ENCODE peak calls at places on chromosomes 16 and 17, in five cellular contexts. L is neural progenitor cell, N is A549, S is breast epithelium, W is aorta. D is an unnamed sample.

GRCh38 chr16:48629531-48629930 is 19.6 kb upstream of the N4BP1 start:
- DNase-seq in L (no peak), N (no peak), S (no peak), W (no peak), D (no peak)

GRCh38 chr16:86618431-86619262 is 40.3 kb downstream of the FOXL1 start:
- DNase-seq in L (no peak), N (peak), S (no peak), W (peak), D (no peak)

GRCh38 chr17:38579934-38580333 is 25.8 kb downstream of the SRCIN1 start:
- DNase-seq in L (peak), N (peak), S (no peak), W (no peak), D (peak)

GRCh38 chr17:29757788-29758187 is 135.1 kb upstream of the CORO6 start:
- DNase-seq in L (no peak), N (no peak), S (no peak), W (no peak), D (no peak)

GRCh38 chr16:15621889-15622288 is 21.1 kb downstream of the MARF1 start:
- DNase-seq in L (no peak), N (no peak), S (no peak), W (no peak), D (no peak)

GRCh38 chr16:69563605-69564580 is 1.9 kb upstream of the NFAT5 start:
- DNase-seq in L (peak), N (peak), S (no peak), W (no peak), D (peak)

GRCh38 chr17:68087851-68088250 is 52.3 kb downstream of the KPNA2 start:
- DNase-seq in L (no peak), N (no peak), S (no peak), W (no peak), D (no peak)

GRCh38 chr17:37365589-37365988 is 10.2 kb upstream of the C17orf78 start:
- DNase-seq in L (no peak), N (peak), S (no peak), W (no peak), D (no peak)

GRCh38 chr17:21400816-21401593 is 24.8 kb downstream of the KCNJ12 start:
- DNase-seq in L (no peak), N (no peak), S (no peak), W (no peak), D (no peak)

GRCh38 chr16:79278506-79278905 is 322.0 kb downstream of the MAF start:
- DNase-seq in L (no peak), N (no peak), S (no peak), W (no peak), D (no peak)

GRCh38 chr16:20846030-20846429 is 39.7 kb downstream of the REXO5 start:
- DNase-seq in L (no peak), N (no peak), S (no peak), W (no peak), D (no peak)

GRCh38 chr17:11612956-11613355 is 14.7 kb downstream of the DNAH9 start:
- DNase-seq in L (no peak), N (no peak), S (no peak), W (no peak), D (no peak)

GRCh38 chr17:11610999-11611566 is 12.8 kb downstream of the DNAH9 start:
- DNase-seq in L (no peak), N (no peak), S (no peak), W (no peak), D (no peak)

DNA sequence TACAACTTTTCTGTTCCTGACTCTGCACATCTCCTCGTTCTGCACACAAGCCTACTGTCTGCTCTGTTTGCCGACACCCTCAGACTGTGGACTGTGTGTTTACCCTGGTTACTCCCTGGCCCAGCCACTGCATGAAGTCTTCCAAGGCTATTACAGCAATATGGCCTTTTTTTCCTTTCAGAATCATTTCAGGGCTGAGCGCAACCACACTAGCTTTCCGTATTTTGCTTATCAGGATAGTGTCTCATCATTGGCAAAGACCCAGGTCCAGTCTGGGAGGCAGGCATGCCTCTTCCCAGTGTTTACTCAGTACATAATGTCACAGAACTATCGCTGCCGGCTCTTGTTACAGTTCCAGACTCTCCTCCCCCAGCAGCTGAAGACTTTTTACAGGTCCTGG is 10.1 kb downstream of the DNAH9 start:
- DNase-seq in L (no peak), N (peak), S (peak), W (no peak), D (peak)
- H3K27ac ChIP-seq in L (peak), N (no peak), S (peak), W (no peak), D (no peak)

GRCh38 chr17:64107517-64108235 is 22.3 kb downstream of the ERN1 start:
- DNase-seq in L (no peak), N (no peak), S (no peak), W (no peak), D (no peak)

GRCh38 chr17:64106918-64107317 is 23.0 kb downstream of the ERN1 start:
- DNase-seq in L (no peak), N (no peak), S (no peak), W (no peak), D (no peak)

GRCh38 chr17:64109400-64109799 is 20.5 kb downstream of the ERN1 start:
- DNase-seq in L (peak), N (no peak), S (no peak), W (no peak), D (no peak)

GRCh38 chr17:64099543-64099942 is 30.4 kb downstream of the ERN1 start:
- DNase-seq in L (peak), N (no peak), S (no peak), W (no peak), D (no peak)

GRCh38 chr17:64103751-64104364 is 26.1 kb downstream of the ERN1 start:
- DNase-seq in L (no peak), N (no peak), S (no peak), W (no peak), D (peak)
- H3K27ac ChIP-seq in L (no peak), N (no peak), S (no peak), W (no peak), D (no peak)

GRCh38 chr17:40852378-40852777 is 14.6 kb downstream of the KRT12 start:
- DNase-seq in L (no peak), N (no peak), S (no peak), W (no peak), D (no peak)

GRCh38 chr17:40859536-40859935 is 7.5 kb downstream of the KRT12 start:
- DNase-seq in L (no peak), N (peak), S (no peak), W (no peak), D (no peak)

GRCh38 chr17:40862985-40863733 is 3.9 kb downstream of the KRT12 start:
- DNase-seq in L (peak), N (no peak), S (no peak), W (no peak), D (no peak)

GRCh38 chr17:40854175-40854814 is 12.7 kb downstream of the KRT12 start:
- DNase-seq in L (no peak), N (peak), S (no peak), W (no peak), D (no peak)

GRCh38 chr17:40857535-40857934 is 9.5 kb downstream of the KRT12 start:
- DNase-seq in L (no peak), N (no peak), S (no peak), W (no peak), D (no peak)
- H3K27ac ChIP-seq in L (no peak), N (peak), S (peak), W (no peak), D (no peak)

DNA sequence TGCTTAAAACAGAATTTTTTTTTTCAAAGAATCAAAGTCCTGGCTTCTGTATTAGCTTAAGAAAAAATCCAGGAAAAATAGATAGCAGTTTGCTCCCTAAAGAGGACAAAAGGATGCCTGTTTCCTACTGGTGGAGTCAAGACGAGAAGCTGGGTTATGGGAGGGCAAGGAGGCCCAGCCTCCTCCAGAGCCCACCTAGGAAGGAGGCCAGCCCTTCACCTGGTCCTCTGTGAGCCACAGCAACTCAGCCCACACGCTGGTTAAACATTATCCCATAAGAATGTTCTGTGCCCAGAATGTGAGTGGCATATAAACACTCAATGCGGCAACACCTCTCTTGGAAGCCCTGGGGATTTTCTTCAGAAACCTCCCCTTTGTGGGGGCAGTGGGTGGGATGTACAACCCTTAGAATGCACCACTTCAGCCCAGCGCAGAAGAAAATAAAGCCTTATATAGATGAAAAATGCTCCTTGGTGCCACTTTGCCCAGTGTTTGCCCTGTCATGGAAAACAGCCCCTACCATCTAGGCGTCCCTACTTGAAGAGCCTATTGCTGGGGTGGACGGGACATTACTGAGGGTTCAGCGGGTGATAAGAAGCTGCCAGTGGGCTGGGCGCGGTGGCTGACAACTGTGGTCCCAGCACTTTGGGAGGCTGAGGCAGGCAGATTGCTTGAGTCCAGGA is 48.0 kb downstream of the TEKT5 start:
- DNase-seq in L (no peak), N (no peak), S (no peak), W (no peak), D (no peak)
- H3K27ac ChIP-seq in L (no peak), N (peak), S (no peak), W (no peak), D (no peak)

GRCh38 chr16:23907903-23908302 is 72.1 kb downstream of the PRKCB start:
- DNase-seq in L (no peak), N (no peak), S (no peak), W (no peak), D (no peak)

GRCh38 chr16:23902223-23903000 is 66.6 kb downstream of the PRKCB start:
- DNase-seq in L (no peak), N (no peak), S (no peak), W (no peak), D (no peak)

GRCh38 chr16:23903001-23903414 is 67.2 kb downstream of the PRKCB start:
- DNase-seq in L (no peak), N (peak), S (no peak), W (no peak), D (no peak)

GRCh38 chr16:23907457-23907902 is 71.7 kb downstream of the PRKCB start:
- DNase-seq in L (no peak), N (no peak), S (no peak), W (no peak), D (no peak)

GRCh38 chr16:23905027-23905426 is 69.2 kb downstream of the PRKCB start:
- DNase-seq in L (peak), N (peak), S (peak), W (peak), D (no peak)
- H3K27ac ChIP-seq in L (no peak), N (peak), S (peak), W (peak), D (no peak)

GRCh38 chr17:1742371-1743093 is at the start of gene SERPINF2:
- DNase-seq in L (no peak), N (no peak), S (no peak), W (no peak), D (no peak)
- H3K27ac ChIP-seq in L (no peak), N (no peak), S (peak), W (no peak), D (no peak)

GRCh38 chr16:31194898-31195297 is 7.7 kb downstream of the PYCARD start:
- DNase-seq in L (no peak), N (no peak), S (no peak), W (peak), D (no peak)
- H3K27ac ChIP-seq in L (no peak), N (no peak), S (no peak), W (no peak), D (no peak)

DNA sequence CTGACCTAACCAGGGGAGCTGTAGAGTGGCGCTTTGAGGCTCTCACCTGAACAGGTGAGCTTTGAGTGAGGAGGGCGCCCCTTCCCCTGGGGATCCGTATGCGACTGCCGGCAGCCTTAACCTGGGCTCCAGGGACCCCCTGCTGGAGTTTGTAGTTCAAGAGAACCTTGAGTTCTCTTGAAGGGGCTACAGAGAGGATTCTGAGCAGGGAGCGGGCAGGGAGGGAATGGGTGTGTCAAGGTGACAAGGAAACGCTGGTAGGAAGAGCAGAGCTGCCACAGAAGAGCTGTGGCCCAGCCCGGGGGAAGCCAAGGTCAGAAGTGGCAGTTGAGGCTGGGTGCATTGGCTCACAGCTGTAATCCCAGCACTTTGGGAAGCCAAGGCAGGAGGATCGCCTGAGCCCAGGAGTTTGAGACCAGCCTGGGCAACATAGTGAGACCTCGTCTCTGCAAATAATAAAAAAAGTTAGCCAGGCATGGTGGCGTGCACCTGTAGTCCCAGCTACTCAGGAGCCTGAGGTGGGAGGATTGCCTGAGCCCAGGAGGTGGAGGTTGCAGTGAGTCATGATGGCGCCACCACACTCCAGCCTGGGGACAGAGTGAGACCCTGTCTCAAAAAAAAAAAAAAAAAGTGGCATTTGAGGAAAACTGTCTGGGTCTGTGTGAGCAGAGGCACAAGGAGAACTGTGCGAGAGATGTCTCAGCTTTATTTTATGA is 1.2 kb downstream of the LLGL2 start:
- DNase-seq in L (peak), N (no peak), S (no peak), W (no peak), D (no peak)
- H3K27ac ChIP-seq in L (no peak), N (peak), S (peak), W (no peak), D (no peak)

GRCh38 chr16:14384745-14385144 is 245.3 kb downstream of the PARN start:
- DNase-seq in L (no peak), N (no peak), S (no peak), W (no peak), D (no peak)
- H3K27ac ChIP-seq in L (no peak), N (no peak), S (no peak), W (no peak), D (no peak)